ENCODE peak calls at places on chromosomes 16 and 17, in nine cellular contexts. C is stimulated activated CD8-positive, alpha-beta memory T cell treated with anti-CD3 and anti-CD28 coated beads, Interleukin-7, amount 100 ng/mL, for 24 hours; L is activated B cell treated with CpG ODN at 0.5 μM for 24 hours; M is IMR-90; X is AG04450; B is hepatic stellate cell; I is GM12864; Y is stimulated activated CD4-positive, alpha-beta T cell treated with anti-CD3 and anti-CD28 coated beads, Interleukin-4, amount 100 ng/mL, for 4 hours; G is RPMI8226. W is an unnamed sample.

GRCh38 chr17:49390548-49391324 is 23.9 kb downstream of the PHB1 start:
- DNase-seq in C (no peak), L (peak; percentile 29), M (no peak), X (no peak), B (peak; percentile 29), I (no peak), Y (no peak), G (no peak), W (peak; percentile 80)

GRCh38 chr17:18253187-18253884 is 5.2 kb downstream of the FLII start:
- DNase-seq in C (no peak), L (no peak), M (no peak), X (no peak), B (no peak), I (no peak), Y (no peak), G (no peak), W (no peak)

GRCh38 chr16:17026600-17027242 is 444.0 kb downstream of the XYLT1 start:
- DNase-seq in C (no peak), L (no peak), M (no peak), X (no peak), B (no peak), I (peak; percentile 78), Y (peak; percentile 15), G (no peak), W (no peak)

GRCh38 chr17:4327638-4328037 is 38.8 kb downstream of the UBE2G1 start:
- DNase-seq in C (no peak), L (no peak), M (peak; percentile 83), X (no peak), B (peak; percentile 46), I (no peak), Y (no peak), G (no peak), W (no peak)

GRCh38 chr16:15643453-15644305 is 725 bp upstream of the MARF1 start:
- DNase-seq in C (no peak), L (no peak), M (peak; percentile 59), X (peak; percentile 23), B (peak; percentile 52), I (no peak), Y (peak; percentile 13), G (peak; percentile 70), W (peak; percentile 78)

GRCh38 chr17:8873801-8874715 is 6.6 kb upstream of the PIK3R6 start:
- DNase-seq in C (no peak), L (no peak), M (no peak), X (no peak), B (no peak), I (no peak), Y (no peak), G (no peak), W (no peak)

GRCh38 chr17:12996941-12997340 is 20.9 kb downstream of the ELAC2 start:
- DNase-seq in C (no peak), L (no peak), M (no peak), X (no peak), B (no peak), I (no peak), Y (no peak), G (no peak), W (no peak)

GRCh38 chr17:76027159-76027839 is at the start of gene EVPL:
- DNase-seq in C (no peak), L (no peak), M (no peak), X (no peak), B (no peak), I (no peak), Y (no peak), G (no peak), W (no peak)

GRCh38 chr17:50501054-50501453 is 7.2 kb upstream of the MYCBPAP start:
- DNase-seq in C (no peak), L (no peak), M (no peak), X (no peak), B (no peak), I (no peak), Y (peak; percentile 22), G (peak; percentile 24), W (peak; percentile 37)

GRCh38 chr17:17710728-17711541 is 29.7 kb downstream of the RAI1 start:
- DNase-seq in C (no peak), L (no peak), M (peak; percentile 93), X (peak; percentile 79), B (peak; percentile 96), I (no peak), Y (no peak), G (no peak), W (no peak)

GRCh38 chr16:88698694-88699045 is 7.5 kb downstream of the RNF166 start:
- DNase-seq in C (no peak), L (no peak), M (no peak), X (no peak), B (no peak), I (no peak), Y (no peak), G (no peak), W (peak; percentile 20)

GRCh38 chr17:68248199-68248825 is 469 bp downstream of the AMZ2 start:
- DNase-seq in C (no peak), L (no peak), M (peak; percentile 57), X (no peak), B (peak; percentile 59), I (no peak), Y (no peak), G (peak; percentile 45), W (no peak)

GRCh38 chr16:78365376-78365775 is 265.9 kb downstream of the WWOX start:
- DNase-seq in C (no peak), L (no peak), M (no peak), X (no peak), B (no peak), I (no peak), Y (no peak), G (no peak), W (no peak)

W was measured in OCI-LY7.